ENCODE peak calls at places on chromosomes 4 and X, in seven cellular contexts. N is NCI-H1092 treated with DMSO at 0.1 percent for 48 hours; Z is T follicular helper cell; D is activated naive CD4-positive, alpha-beta T cell treated with anti-CD3 and anti-CD28 coated beads, Interleukin-2, amount 10 ng/mL, durations not matched to agents 7 days and 5 days; T is prostate gland; U is left ventricle myocardium superior; S is neural crest cell. I is an unnamed sample.
A peak's percentile ranks its signal among the peaks of the same experiment; 100 is the strongest.

GRCh38 chr4:161929966-161930365 is 233.8 kb downstream of the FSTL5 start:
- DNase-seq in N (no peak), Z (no peak), D (no peak), T (no peak), U (no peak), S (no peak), I (peak; percentile 55)

GRCh38 chr4:830776-831482 is 5.0 kb upstream of the CPLX1 start:
- DNase-seq in N (no peak), Z (no peak), D (peak; percentile 18), T (no peak), U (no peak), S (no peak), I (no peak)

GRCh38 chrX:50838820-50839600 is 25.0 kb upstream of the SHROOM4 start:
- DNase-seq in N (no peak), Z (no peak), D (no peak), T (no peak), U (no peak), S (no peak), I (no peak)

GRCh38 chr4:168152837-168153500 is 60.6 kb downstream of the ANXA10 start:
- DNase-seq in N (no peak), Z (no peak), D (no peak), T (no peak), U (no peak), S (no peak), I (no peak)

GRCh38 chrX:124001581-124001980 is 40.1 kb downstream of the STAG2 start:
- DNase-seq in N (no peak), Z (no peak), D (no peak), T (no peak), U (no peak), S (no peak), I (no peak)

GRCh38 chr4:140884431-140885058 is 128.4 kb upstream of the TBC1D9 start:
- DNase-seq in N (peak; percentile 65), Z (no peak), D (peak; percentile 53), T (no peak), U (no peak), S (peak; percentile 22), I (peak; percentile 37)

GRCh38 chrX:47285762-47286320 is 53.0 kb downstream of the USP11 start:
- DNase-seq in N (no peak), Z (no peak), D (no peak), T (no peak), U (no peak), S (no peak), I (no peak)

GRCh38 chrX:7192871-7193270 is 44.9 kb upstream of the PUDP start:
- DNase-seq in N (no peak), Z (no peak), D (no peak), T (no peak), U (no peak), S (no peak), I (no peak)

GRCh38 chr4:40280586-40280985 is 54.5 kb upstream of the CHRNA9 start:
- DNase-seq in N (no peak), Z (no peak), D (no peak), T (no peak), U (no peak), S (no peak), I (no peak)

GRCh38 chr4:74610491-74610890 is 165.6 kb downstream of the AREG start:
- DNase-seq in N (no peak), Z (no peak), D (no peak), T (no peak), U (no peak), S (no peak), I (no peak)

GRCh38 chr4:114383721-114384120 is 214.9 kb upstream of the UGT8 start:
- DNase-seq in N (no peak), Z (no peak), D (no peak), T (no peak), U (no peak), S (no peak), I (peak; percentile 21)

GRCh38 chr4:24896056-24896455 is 16.8 kb downstream of the CCDC149 start:
- DNase-seq in N (no peak), Z (no peak), D (no peak), T (no peak), U (no peak), S (no peak), I (no peak)

GRCh38 chr4:97942137-97942536 is 201.1 kb downstream of the STPG2 start:
- DNase-seq in N (no peak), Z (no peak), D (no peak), T (no peak), U (no peak), S (no peak), I (no peak)

GRCh38 chr4:108810087-108810486 is 47.2 kb upstream of the ETNPPL start:
- DNase-seq in N (no peak), Z (no peak), D (no peak), T (no peak), U (no peak), S (no peak), I (no peak)

GRCh38 chr4:174394915-174395314 is 111.2 kb downstream of the CEP44 start:
- DNase-seq in N (no peak), Z (no peak), D (no peak), T (no peak), U (no peak), S (no peak), I (no peak)

GRCh38 chr4:24632011-24632410 is 47.7 kb upstream of the DHX15 start:
- DNase-seq in N (no peak), Z (no peak), D (no peak), T (no peak), U (no peak), S (no peak), I (no peak)

GRCh38 chr4:40200881-40201797 is 4.3 kb downstream of the RHOH start:
- DNase-seq in N (no peak), Z (no peak), D (no peak), T (no peak), U (no peak), S (no peak), I (no peak)

GRCh38 chrX:143781103-143781502 is 60.6 kb upstream of the SPANXN2 start:
- DNase-seq in N (no peak), Z (no peak), D (no peak), T (no peak), U (no peak), S (no peak), I (no peak)

GRCh38 chr4:8218371-8219050 is 19.4 kb downstream of the SH3TC1 start:
- DNase-seq in N (peak; percentile 84), Z (no peak), D (no peak), T (no peak), U (no peak), S (no peak), I (no peak)

GRCh38 chr4:88283661-88284377 is 542 bp downstream of the PPM1K start:
- DNase-seq in N (peak; percentile 19), Z (peak; percentile 69), D (peak; percentile 81), T (peak; percentile 53), U (peak; percentile 76), S (peak; percentile 57), I (peak; percentile 81)

GRCh38 chr4:174340714-174341113 is 57.0 kb downstream of the CEP44 start:
- DNase-seq in N (no peak), Z (no peak), D (no peak), T (no peak), U (no peak), S (no peak), I (no peak)

GRCh38 chrX:132956421-132957210 is 1.8 kb downstream of the HS6ST2 start:
- DNase-seq in N (no peak), Z (no peak), D (no peak), T (no peak), U (no peak), S (peak; percentile 31), I (no peak)

GRCh38 chr4:109590841-109591357 is 30.9 kb downstream of the MCUB start:
- DNase-seq in N (no peak), Z (no peak), D (no peak), T (no peak), U (no peak), S (no peak), I (no peak)

GRCh38 chr4:186948361-186949291 is 225.0 kb upstream of the FAT1 start:
- DNase-seq in N (peak; percentile 3), Z (no peak), D (no peak), T (no peak), U (no peak), S (peak; percentile 41), I (no peak)

GRCh38 chr4:165343353-165344191 is 16.1 kb downstream of the MSMO1 start:
- DNase-seq in N (peak; percentile 13), Z (no peak), D (peak; percentile 44), T (no peak), U (peak; percentile 29), S (no peak), I (no peak)